ENCODE peak calls at places on chromosome 10, in six cellular contexts. V, H, R, Z, W and G are unnamed samples.

GRCh38 chr10:60646966-60647796 is 131.1 kb upstream of the CDK1 start:
- DNase-seq in V (peak), H (no peak), R (peak), Z (peak), W (peak), G (peak)

GRCh38 chr10:83603708-83604107 is 535.6 kb upstream of the GHITM start:
- DNase-seq in V (no peak), H (no peak), R (no peak), Z (no peak), W (no peak), G (no peak)

GRCh38 chr10:129863231-129863663 is 100.8 kb downstream of the EBF3 start:
- DNase-seq in V (no peak), H (no peak), R (no peak), Z (no peak), W (no peak), G (no peak)

GRCh38 chr10:102120987-102121738 is 995 bp upstream of the LDB1 start:
- DNase-seq in V (peak), H (peak), R (peak), Z (peak), W (peak), G (peak)

GRCh38 chr10:28938745-28939144 is 261.4 kb downstream of the BAMBI start:
- DNase-seq in V (no peak), H (no peak), R (no peak), Z (no peak), W (peak), G (no peak)

GRCh38 chr10:84415539-84416244 is 87.3 kb downstream of the CCSER2 start:
- DNase-seq in V (no peak), H (no peak), R (peak), Z (no peak), W (no peak), G (no peak)

GRCh38 chr10:86686972-86687371 is 18.7 kb downstream of the LDB3 start:
- DNase-seq in V (no peak), H (no peak), R (no peak), Z (no peak), W (no peak), G (no peak)

GRCh38 chr10:27258838-27259532 is 18.4 kb upstream of the ACBD5 start:
- DNase-seq in V (no peak), H (no peak), R (no peak), Z (no peak), W (no peak), G (no peak)

GRCh38 chr10:92993671-92994304 is 66.8 kb upstream of the CYP26C1 start:
- DNase-seq in V (no peak), H (no peak), R (no peak), Z (no peak), W (no peak), G (no peak)

GRCh38 chr10:29607576-29607975 is 27.2 kb downstream of the SVIL start:
- DNase-seq in V (no peak), H (no peak), R (no peak), Z (peak), W (no peak), G (no peak)

GRCh38 chr10:11672836-11673235 is 61.4 kb upstream of the USP6NL start:
- DNase-seq in V (no peak), H (no peak), R (no peak), Z (no peak), W (no peak), G (no peak)

GRCh38 chr10:47458466-47459154 is 25.3 kb downstream of the ANXA8 start:
- DNase-seq in V (peak), H (no peak), R (peak), Z (no peak), W (peak), G (no peak)

DNA sequence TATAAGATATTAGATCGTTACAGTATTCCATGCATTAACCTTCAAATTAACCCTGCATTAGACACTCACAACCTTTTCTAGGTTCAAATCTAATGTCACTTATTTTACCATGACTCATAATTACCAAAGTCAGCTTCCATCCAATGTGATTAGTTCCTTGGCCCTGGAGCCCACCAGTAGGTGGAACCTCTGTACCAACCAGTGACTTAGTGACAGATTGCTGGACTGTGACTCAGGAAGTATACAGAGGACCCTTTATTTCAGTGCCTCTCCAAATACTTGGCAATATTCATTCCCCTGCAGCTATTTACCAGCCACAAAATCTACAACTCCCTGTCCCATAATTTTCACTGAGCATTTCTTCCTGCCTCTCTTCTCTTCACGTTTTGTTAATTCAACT is 1270.3 kb upstream of the SORCS1 start:
- DNase-seq in V (no peak), H (no peak), R (no peak), Z (no peak), W (no peak), G (no peak)
- TF ChIP-seq CTCF in V (no peak), H (no peak), R (no peak), Z (no peak), W (no peak), G (no peak)

GRCh38 chr10:4267084-4267774 is 482.2 kb upstream of the KLF6 start:
- DNase-seq in V (no peak), H (no peak), R (peak), Z (no peak), W (peak), G (no peak)
- TF ChIP-seq CTCF in V (no peak), H (peak), R (peak), Z (no peak), W (peak), G (peak)

DNA sequence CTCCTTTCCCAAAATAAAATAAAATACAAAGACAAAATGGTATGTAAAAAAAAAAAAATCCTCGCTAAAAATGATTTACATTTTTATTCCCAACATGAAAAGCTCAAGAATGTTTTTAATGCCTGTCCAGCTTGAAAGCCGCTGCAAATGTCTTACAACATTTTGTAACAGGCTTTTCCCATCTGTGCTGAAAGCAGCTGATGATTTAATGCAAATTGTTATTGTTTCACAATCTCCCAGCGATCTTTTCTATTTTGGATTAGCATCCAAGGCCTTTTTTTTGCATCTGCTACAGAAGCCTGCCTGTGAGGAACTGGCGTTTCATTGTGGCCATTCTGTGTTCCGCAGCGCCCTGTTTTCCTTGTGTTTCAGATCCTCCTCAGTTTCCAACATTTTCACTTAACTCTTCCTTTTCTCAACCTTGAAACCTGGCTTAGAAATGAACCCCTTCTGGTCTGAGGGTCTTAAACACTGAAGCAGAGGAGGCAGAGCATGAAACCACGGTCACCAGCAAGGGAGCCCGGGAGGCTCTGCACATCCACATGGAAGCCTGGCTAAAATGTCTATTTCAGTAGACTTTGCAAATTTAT is 712.1 kb downstream of the PARD3 start:
- DNase-seq in V (peak), H (no peak), R (peak), Z (no peak), W (peak), G (no peak)
- TF ChIP-seq CTCF in V (no peak), H (no peak), R (no peak), Z (no peak), W (no peak), G (no peak)

DNA sequence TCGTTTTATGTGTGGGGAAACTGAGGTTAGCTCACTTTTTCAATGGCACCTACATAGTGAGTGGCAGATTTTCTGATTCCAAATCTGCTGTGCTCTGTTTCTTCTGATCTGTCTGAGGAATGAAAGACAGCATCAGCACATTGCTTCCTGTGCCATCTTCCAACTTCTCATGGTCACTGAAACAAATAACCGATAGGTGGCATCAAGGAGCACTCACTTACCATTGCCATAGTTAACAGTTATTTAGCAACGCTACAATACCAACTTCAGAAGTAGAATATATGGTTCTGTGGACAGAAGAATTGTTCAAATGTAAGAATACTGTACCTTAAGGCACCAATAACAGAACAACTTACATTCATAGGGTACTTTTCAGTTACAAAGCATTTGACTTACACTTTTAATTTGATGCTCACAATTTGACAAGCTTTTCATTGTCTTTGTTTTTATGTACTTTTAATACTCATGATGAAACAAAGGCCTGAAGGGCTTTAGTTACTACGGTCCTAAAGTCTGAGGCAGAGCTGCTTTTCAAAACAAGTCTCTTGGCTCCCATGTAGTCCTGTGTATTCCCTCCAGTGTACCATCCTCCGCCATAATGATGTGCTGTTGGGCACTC is 228.9 kb upstream of the TCF7L2 start:
- DNase-seq in V (no peak), H (no peak), R (peak), Z (peak), W (peak), G (no peak)
- TF ChIP-seq CTCF in V (peak), H (peak), R (peak), Z (peak), W (peak), G (peak)

GRCh38 chr10:14093735-14094484 is 236.8 kb downstream of the FRMD4A start:
- DNase-seq in V (peak), H (no peak), R (peak), Z (no peak), W (peak), G (no peak)
- TF ChIP-seq CTCF in V (peak), H (peak), R (peak), Z (no peak), W (peak), G (peak)

GRCh38 chr10:21495686-21496284 is 29.7 kb downstream of the SKIDA1 start:
- DNase-seq in V (no peak), H (peak), R (peak), Z (peak), W (peak), G (no peak)
- TF ChIP-seq CTCF in V (peak), H (peak), R (peak), Z (peak), W (peak), G (peak)

GRCh38 chr10:43203491-43204393 is 63.1 kb downstream of the RASGEF1A start:
- DNase-seq in V (no peak), H (peak), R (no peak), Z (peak), W (no peak), G (no peak)
- TF ChIP-seq CTCF in V (no peak), H (no peak), R (no peak), Z (no peak), W (no peak), G (no peak)

DNA sequence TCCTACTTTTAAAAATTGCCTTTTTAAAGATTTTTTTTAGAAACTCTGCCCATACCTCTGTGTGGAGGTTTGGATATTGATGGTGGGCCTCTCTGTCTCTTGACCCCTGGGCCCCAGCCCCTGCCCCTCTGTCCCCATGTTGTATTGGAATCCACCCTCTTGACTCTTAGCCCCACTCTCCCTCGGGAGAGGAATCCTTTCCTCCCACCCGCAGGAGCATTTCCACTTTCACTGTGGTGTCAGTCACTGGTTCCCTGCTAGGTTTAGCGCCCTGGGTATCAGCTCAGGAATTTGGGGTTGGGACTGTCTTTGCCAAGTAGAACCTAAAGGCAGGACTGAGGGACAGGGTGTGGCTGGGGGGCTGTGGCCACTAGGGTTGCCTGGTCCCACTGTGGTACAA is 10.1 kb downstream of the PFKFB3 start:
- DNase-seq in V (no peak), H (no peak), R (no peak), Z (no peak), W (no peak), G (no peak)
- TF ChIP-seq CTCF in V (no peak), H (no peak), R (no peak), Z (no peak), W (no peak), G (no peak)

DNA sequence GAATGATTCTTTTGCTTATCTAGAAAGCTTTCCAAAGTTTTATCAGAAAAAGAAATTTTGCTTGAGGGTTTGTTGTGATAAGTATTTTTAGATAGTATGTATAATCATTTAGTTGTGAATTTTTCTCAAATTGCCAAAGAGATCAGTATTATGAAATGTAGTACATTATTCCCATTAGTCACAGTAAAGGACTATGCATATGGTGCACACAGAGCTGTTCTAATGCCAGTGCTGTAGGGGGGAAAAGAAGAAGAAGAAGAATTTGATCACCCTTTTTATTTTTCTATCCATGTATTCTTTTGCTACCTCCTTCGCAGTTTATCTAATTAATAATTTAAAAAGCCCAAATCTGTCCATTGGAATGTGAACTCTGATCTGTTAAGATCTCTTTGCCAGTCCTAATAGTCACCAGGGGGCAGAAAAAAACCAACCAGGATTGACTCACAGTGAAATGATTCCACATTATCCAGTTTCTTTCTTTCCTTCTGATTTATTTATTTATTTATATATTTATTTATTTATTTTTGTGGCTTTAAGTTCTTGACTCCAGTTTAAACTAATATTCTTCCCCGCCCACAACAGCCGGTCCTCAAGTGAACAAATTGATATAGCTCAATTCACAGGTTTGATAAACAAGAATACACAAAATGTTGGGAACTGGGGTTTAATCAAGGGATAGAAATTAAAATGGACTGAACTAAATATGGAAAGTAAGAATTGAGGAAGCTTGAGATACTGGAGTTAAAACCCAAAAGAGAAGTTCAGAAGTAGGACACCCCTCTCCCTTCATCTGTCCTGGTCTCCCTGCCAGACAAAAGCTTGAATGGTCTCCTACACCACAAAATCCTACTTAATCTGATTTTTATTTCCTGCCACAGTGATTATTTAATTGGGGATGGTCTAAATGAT is 4.9 kb downstream of the RBM20 start:
- DNase-seq in V (no peak), H (no peak), R (peak), Z (no peak), W (peak), G (no peak)
- TF ChIP-seq CTCF in V (no peak), H (peak), R (no peak), Z (no peak), W (no peak), G (no peak)

DNA sequence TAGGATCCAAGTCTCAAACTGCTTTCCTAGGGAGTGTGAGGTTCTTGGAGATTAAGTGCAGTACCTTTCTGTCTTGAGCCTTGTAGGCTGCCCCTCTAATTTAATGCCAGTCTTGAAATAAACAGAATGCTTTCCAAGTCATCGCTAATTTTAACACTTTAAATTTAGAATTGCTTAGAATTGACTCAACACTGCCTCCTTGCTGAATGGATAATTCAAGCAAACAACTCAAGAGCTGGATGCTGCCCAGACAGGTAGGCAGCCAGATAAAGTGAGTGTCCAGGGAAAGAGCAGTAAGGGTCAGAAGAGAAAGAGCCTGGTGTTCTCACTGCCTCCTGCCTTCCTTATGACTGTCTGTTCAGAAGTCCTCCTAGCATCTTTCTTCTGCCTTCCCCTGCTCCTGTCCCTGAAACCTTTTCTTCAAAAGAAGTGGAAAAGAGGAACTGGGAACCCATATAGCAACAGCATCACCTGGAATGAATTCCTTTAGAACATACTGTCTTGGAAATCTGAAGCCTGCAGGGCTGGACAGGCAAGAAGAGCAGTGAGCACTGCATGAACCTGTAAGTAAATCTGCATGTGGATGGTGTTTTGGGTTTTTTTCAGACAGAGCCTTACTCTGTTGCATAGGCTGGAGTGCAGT is 3.1 kb upstream of the GOT1 start:
- DNase-seq in V (no peak), H (no peak), R (peak), Z (no peak), W (no peak), G (no peak)
- TF ChIP-seq CTCF in V (no peak), H (peak), R (peak), Z (no peak), W (no peak), G (peak)